ENCODE peak calls at places on chromosomes 11 and 22, in nine cellular contexts. T is WTC11; G is mesenchymal stem cell; P is T-helper 9 cell; B is CD4-positive, CD25-positive, alpha-beta regulatory T cell; D is SK-N-DZ; X is HT-29; A is mesenteric fat pad; J is activated naive CD8-positive, alpha-beta T cell treated with anti-CD3 and anti-CD28 coated beads, Interleukin-2, amount 50 U/mL, for 16 hours. H is an unnamed sample.

GRCh38 chr11:33801821-33802413 is 27.6 kb upstream of the FBXO3 start:
- DNase-seq in T (no peak), G (no peak), P (no peak), B (no peak), D (no peak), X (no peak), A (no peak), J (no peak), H (no peak)

GRCh38 chr11:58640386-58641023 is 18.0 kb downstream of the CNTF start:
- DNase-seq in T (no peak), G (no peak), P (no peak), B (peak), D (no peak), X (no peak), A (no peak), J (no peak), H (no peak)

GRCh38 chr11:61173456-61173855 is 12.2 kb upstream of the VPS37C start:
- DNase-seq in T (no peak), G (no peak), P (no peak), B (no peak), D (peak), X (peak), A (no peak), J (no peak), H (no peak)

GRCh38 chr11:111944651-111945051 is 7.5 kb downstream of the DIXDC1 start:
- DNase-seq in T (no peak), G (peak), P (no peak), B (peak), D (no peak), X (no peak), A (no peak), J (no peak), H (no peak)

GRCh38 chr11:85718991-85719807 is 33.2 kb upstream of the CCDC89 start:
- DNase-seq in T (peak), G (peak), P (no peak), B (no peak), D (no peak), X (no peak), A (no peak), J (no peak), H (no peak)

GRCh38 chr11:90809581-90809980 is 586.7 kb upstream of the CHORDC1 start:
- DNase-seq in T (no peak), G (no peak), P (no peak), B (no peak), D (no peak), X (no peak), A (no peak), J (no peak), H (peak)

GRCh38 chr11:3375552-3375951 is 3.4 kb downstream of the ZNF195 start:
- DNase-seq in T (no peak), G (no peak), P (no peak), B (no peak), D (no peak), X (no peak), A (no peak), J (no peak), H (no peak)

GRCh38 chr22:19353363-19354131 is 62.0 kb upstream of the CLTCL1 start:
- DNase-seq in T (no peak), G (no peak), P (no peak), B (no peak), D (no peak), X (no peak), A (no peak), J (no peak), H (no peak)

GRCh38 chr11:3866206-3866605 is 10.7 kb downstream of the STIM1 start:
- DNase-seq in T (no peak), G (peak), P (no peak), B (peak), D (no peak), X (no peak), A (no peak), J (no peak), H (peak)

GRCh38 chr22:32202539-32203180 is 2.2 kb downstream of the RFPL2 start:
- DNase-seq in T (peak), G (peak), P (no peak), B (peak), D (peak), X (peak), A (no peak), J (no peak), H (peak)

GRCh38 chr11:76030286-76030685 is 176.0 kb downstream of the WNT11 start:
- DNase-seq in T (no peak), G (no peak), P (no peak), B (no peak), D (no peak), X (no peak), A (no peak), J (no peak), H (no peak)

H was measured in left lung.